ENCODE peak calls at places on chromosome 3, in eight cellular contexts. B is fibroblast of pulmonary artery; D is posterior vena cava; Q is HT-29; A is GM13976; P is activated T-cell treated with anti-CD3 and anti-CD28 coated beads for 48 hours; L is aorta; I is activated CD8-positive, alpha-beta memory T cell treated with anti-CD3 and anti-CD28 coated beads for 48 hours. O is an unnamed sample.

GRCh38 chr3:115922681-115923347 is 299.5 kb downstream of the GAP43 start:
- DNase-seq in B (peak), D (no peak), Q (peak), A (no peak), P (no peak), L (no peak), I (no peak), O (peak)

GRCh38 chr3:112464264-112464663 is 35.0 kb downstream of the BTLA start:
- DNase-seq in B (peak), D (no peak), Q (no peak), A (peak), P (no peak), L (no peak), I (no peak), O (no peak)

GRCh38 chr3:130699765-130700164 is 46.9 kb downstream of the PIK3R4 start:
- DNase-seq in B (peak), D (no peak), Q (peak), A (peak), P (no peak), L (no peak), I (no peak), O (peak)

GRCh38 chr3:13887746-13888300 is 8.0 kb upstream of the WNT7A start:
- DNase-seq in B (no peak), D (peak), Q (no peak), A (no peak), P (no peak), L (no peak), I (no peak), O (no peak)

GRCh38 chr3:192916455-192917257 is 1.0 kb downstream of the MB21D2 start:
- DNase-seq in B (peak), D (peak), Q (peak), A (peak), P (no peak), L (peak), I (no peak), O (peak)

GRCh38 chr3:141237701-141238521 is 6.3 kb downstream of the PXYLP1 start:
- DNase-seq in B (no peak), D (no peak), Q (no peak), A (no peak), P (no peak), L (no peak), I (no peak), O (no peak)

GRCh38 chr3:49723301-49723630 is 485 bp downstream of the GMPPB start:
- DNase-seq in B (peak), D (peak), Q (peak), A (peak), P (peak), L (peak), I (no peak), O (peak)

GRCh38 chr3:185653949-185654757 is 68.1 kb downstream of the SENP2 start:
- DNase-seq in B (no peak), D (no peak), Q (no peak), A (no peak), P (no peak), L (no peak), I (no peak), O (no peak)

GRCh38 chr3:35223636-35224035 is 415.7 kb upstream of the ARPP21 start:
- DNase-seq in B (no peak), D (no peak), Q (no peak), A (no peak), P (no peak), L (no peak), I (no peak), O (no peak)

O was measured in GM23248.